ENCODE peak calls at places on chromosomes 7 and 10, in four cellular contexts. R is WTC11, S is HCT116, V is HepG2. T is an unnamed sample.

GRCh38 chr10:5873515-5873995 is 16.1 kb downstream of the ANKRD16 start:
- DNase-seq in R (peak; percentile 66), S (peak; percentile 36), V (peak; percentile 57), T (peak; percentile 59)

GRCh38 chr10:80537086-80537704 is 507 bp upstream of the SH2D4B start:
- DNase-seq in R (no peak), S (no peak), V (no peak), T (no peak)

GRCh38 chr7:123749537-123749857 is 694 bp upstream of the WASL start:
- DNase-seq in R (no peak), S (peak; percentile 55), V (peak; percentile 68), T (no peak)

GRCh38 chr10:22252286-22252800 is 34.5 kb upstream of the EBLN1 start:
- DNase-seq in R (peak; percentile 41), S (no peak), V (no peak), T (no peak)

GRCh38 chr7:91628742-91629141 is 251.8 kb downstream of the MTERF1 start:
- DNase-seq in R (no peak), S (no peak), V (no peak), T (no peak)

GRCh38 chr10:75956624-75957023 is 525.2 kb downstream of the LRMDA start:
- DNase-seq in R (no peak), S (peak; percentile 4), V (no peak), T (no peak)

GRCh38 chr7:107130487-107131220 is 38.1 kb upstream of the HBP1 start:
- DNase-seq in R (no peak), S (no peak), V (peak; percentile 11), T (no peak)

GRCh38 chr7:99011341-99011705 is 132.6 kb downstream of the SMURF1 start:
- DNase-seq in R (no peak), S (no peak), V (no peak), T (no peak)

GRCh38 chr7:158631574-158632195 is 44.1 kb upstream of the PTPRN2 start:
- DNase-seq in R (no peak), S (no peak), V (no peak), T (no peak)

DNA sequence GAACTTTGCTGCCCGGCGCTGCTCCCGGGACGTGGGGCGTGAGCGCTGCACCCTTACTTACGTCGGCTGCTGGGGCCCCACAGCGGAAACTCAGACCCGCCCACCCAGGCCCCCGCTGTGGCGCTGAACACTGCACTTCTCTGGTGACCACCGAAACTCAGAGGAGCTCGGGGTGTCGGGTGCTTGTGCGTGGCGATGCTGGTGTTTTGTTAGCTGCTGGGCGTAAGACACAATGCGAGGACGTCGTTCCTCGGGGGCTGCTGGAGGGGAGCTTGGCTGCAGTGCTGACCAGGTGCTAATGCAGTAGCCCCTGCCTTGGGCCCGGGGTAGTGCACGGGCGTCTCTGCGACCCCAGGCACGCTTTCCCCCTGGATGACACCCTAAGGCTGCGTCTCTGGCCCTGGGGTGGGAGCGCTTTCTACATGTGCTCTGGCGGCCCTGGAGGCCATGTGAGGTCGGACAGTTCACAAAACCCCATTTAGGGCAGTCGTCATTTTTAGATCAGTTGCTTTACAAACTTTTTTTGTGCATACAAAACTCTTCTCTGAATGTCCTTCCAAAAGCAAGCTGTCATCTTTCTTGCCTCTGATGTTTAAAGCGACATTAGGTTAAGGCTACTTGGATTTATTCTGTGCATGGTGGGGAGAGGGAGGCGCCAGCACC is 5.7 kb downstream of the MAFK start:
- DNase-seq in R (no peak), S (no peak), V (no peak), T (no peak)
- TF ChIP-seq ATF3 in R (no peak), S (no peak), V (no peak), T (no peak)

GRCh38 chr10:32160866-32161265 is 104.6 kb upstream of the KIF5B start:
- DNase-seq in R (no peak), S (no peak), V (no peak), T (no peak)

GRCh38 chr10:32163076-32163773 is 107.0 kb upstream of the KIF5B start:
- DNase-seq in R (no peak), S (no peak), V (no peak), T (no peak)

GRCh38 chr10:32163774-32164148 is 107.5 kb upstream of the KIF5B start:
- DNase-seq in R (no peak), S (no peak), V (no peak), T (no peak)

GRCh38 chr10:32159264-32159663 is 103.0 kb upstream of the KIF5B start:
- DNase-seq in R (no peak), S (no peak), V (no peak), T (no peak)

DNA sequence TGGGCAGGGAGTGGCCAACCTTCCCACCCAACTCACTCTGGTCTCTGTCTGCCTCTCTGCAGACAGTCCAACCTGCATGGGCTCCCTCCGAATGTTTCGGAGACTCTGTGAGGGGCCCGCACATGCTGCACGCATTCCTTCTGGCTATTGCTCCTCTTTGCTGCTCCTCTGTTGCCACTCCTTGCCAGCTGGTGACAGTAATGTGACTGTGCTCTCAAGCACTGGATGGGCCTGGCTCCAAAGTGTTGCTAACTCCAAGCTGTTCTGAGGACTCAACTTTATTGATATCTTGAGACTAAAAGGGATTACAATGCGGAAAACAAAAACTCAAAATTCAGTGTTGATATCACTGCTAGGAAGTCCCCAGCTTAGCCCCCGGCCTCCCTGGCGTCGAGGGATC is 105.4 kb upstream of the KIF5B start:
- DNase-seq in R (no peak), S (no peak), V (no peak), T (no peak)
- TF ChIP-seq ATF3 in R (no peak), S (no peak), V (no peak), T (no peak)

GRCh38 chr10:62437696-62438095 is 63.5 kb downstream of the ZNF365 start:
- DNase-seq in R (no peak), S (peak; percentile 53), V (peak; percentile 41), T (no peak)
- TF ChIP-seq ATF3 in R (no peak), S (no peak), V (no peak), T (no peak)

DNA sequence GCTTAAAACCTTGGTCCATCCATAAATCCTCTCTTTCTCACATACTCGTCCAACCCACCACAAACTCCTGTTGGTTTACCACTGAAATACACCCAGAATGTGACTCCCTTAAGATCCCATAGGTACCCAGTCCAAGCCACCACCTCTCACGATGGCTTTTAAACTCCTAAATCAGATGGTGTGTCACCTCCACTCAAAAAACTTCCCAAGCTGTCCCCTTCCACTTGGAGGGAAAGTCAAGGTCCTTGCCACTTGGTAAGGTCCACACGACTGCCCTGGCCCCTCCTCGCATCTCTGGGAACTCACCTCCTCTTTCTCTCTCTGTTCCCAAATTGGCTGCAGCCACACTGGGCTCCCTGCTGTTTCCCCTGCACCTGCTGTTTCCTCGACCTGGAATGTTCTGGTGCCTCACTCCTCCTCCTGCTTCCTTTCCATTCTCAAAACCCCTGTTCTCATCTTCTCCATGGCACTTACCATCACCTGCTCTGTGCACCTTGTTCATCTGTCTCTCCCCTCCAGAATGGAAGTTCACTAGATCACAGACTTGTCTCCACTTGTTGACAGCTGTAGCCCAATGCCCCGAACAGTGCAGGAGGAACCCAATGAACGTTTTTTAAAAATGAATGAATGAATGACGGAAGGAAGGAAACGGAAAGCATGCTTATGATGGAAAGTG is 23.0 kb downstream of the ZFAND2A start:
- DNase-seq in R (peak; percentile 49), S (no peak), V (peak; percentile 38), T (no peak)
- TF ChIP-seq ATF3 in R (no peak), S (no peak), V (no peak), T (no peak)

GRCh38 chr10:68052463-68052862 is 22.6 kb downstream of the HERC4 start:
- DNase-seq in R (no peak), S (no peak), V (no peak), T (no peak)
- TF ChIP-seq ATF3 in R (no peak), S (no peak), V (no peak), T (no peak)

GRCh38 chr10:73887038-73888015 is 13.0 kb upstream of the CAMK2G start:
- DNase-seq in R (no peak), S (peak; percentile 88), V (no peak), T (no peak)
- TF ChIP-seq ATF3 in R (no peak), S (no peak), V (no peak), T (no peak)

DNA sequence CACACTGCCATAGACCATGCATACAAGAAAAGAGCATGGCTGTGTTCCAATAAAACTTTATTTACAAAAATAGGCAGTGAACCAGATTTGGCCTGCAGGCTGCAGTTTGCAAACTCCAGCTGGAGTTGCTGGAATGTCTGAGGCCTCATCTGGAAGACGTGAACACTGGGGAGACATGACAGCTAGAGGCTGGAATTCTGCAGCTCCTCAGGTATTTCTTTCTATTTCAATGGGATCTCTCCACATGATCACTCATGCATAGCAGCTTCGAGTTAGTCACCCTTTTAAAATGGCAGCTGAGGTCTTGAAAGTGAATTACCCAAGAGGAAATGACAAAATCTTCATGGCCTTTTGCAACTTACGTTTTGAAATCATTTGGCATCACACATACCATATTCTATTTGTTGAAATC is 52.6 kb upstream of the BET1 start:
- DNase-seq in R (no peak), S (no peak), V (no peak), T (no peak)
- TF ChIP-seq ATF3 in R (no peak), S (no peak), V (no peak), T (no peak)

GRCh38 chr10:66215005-66215404 is 710.8 kb upstream of the LRRTM3 start:
- DNase-seq in R (peak; percentile 32), S (no peak), V (peak; percentile 4), T (no peak)
- TF ChIP-seq ATF3 in R (no peak), S (no peak), V (no peak), T (no peak)

DNA sequence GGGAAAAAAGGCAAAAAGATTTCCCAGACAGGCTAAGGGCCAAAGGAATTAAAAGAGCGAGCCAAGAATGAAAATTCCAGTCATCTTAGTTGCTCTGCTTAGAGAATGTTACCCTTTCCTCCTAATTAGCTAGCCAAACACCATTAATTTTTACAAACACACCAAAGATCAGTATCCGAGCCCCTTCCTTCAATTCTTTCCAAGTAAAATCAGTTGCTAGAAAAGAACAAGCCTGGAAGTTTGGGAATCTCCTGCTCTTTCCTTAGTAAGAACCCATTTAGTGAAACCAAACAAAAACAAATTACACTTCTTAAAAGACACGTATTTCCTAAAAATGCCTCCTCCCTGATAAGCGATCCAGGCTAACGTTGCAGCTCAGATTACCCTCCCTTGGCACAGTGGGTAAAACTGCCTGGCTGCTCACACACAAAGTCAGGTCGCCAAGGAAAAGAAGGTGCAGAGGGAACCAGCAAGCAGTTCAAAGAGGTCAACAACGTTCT is 57.1 kb upstream of the ABLIM1 start:
- DNase-seq in R (no peak), S (no peak), V (no peak), T (no peak)
- TF ChIP-seq ATF3 in R (no peak), S (no peak), V (no peak), T (no peak)